ENCODE peak calls at places on chromosomes 5 and 9, in eight cellular contexts. L, H, R, S, O, W, I and Q are unnamed samples.

GRCh38 chr5:173535976-173536639 is 80.3 kb downstream of the BOD1 start:
- DNase-seq in L (peak), H (no peak), R (no peak), S (no peak), O (no peak), W (no peak), I (peak), Q (no peak)

GRCh38 chr5:136677219-136677618 is 311.9 kb upstream of the TRPC7 start:
- DNase-seq in L (peak), H (no peak), R (no peak), S (no peak), O (no peak), W (no peak), I (peak), Q (no peak)

GRCh38 chr5:58759745-58760144 is 176.9 kb downstream of the RAB3C start:
- DNase-seq in L (peak), H (no peak), R (no peak), S (no peak), O (no peak), W (peak), I (no peak), Q (peak)

GRCh38 chr9:121059998-121060636 is 10.0 kb upstream of the C5 start:
- DNase-seq in L (peak), H (peak), R (peak), S (no peak), O (no peak), W (peak), I (peak), Q (peak)

GRCh38 chr5:58071566-58071965 is 388.3 kb downstream of the PLK2 start:
- DNase-seq in L (no peak), H (no peak), R (no peak), S (no peak), O (no peak), W (no peak), I (no peak), Q (no peak)

GRCh38 chr9:132651259-132651658 is 18.5 kb downstream of the DDX31 start:
- DNase-seq in L (peak), H (peak), R (peak), S (no peak), O (no peak), W (peak), I (peak), Q (peak)

GRCh38 chr9:131020388-131020787 is 11.4 kb downstream of the LAMC3 start:
- DNase-seq in L (peak), H (no peak), R (no peak), S (no peak), O (no peak), W (no peak), I (peak), Q (no peak)

GRCh38 chr5:103469288-103470065 is 93.1 kb downstream of the NUDT12 start:
- DNase-seq in L (peak), H (no peak), R (no peak), S (no peak), O (no peak), W (no peak), I (peak), Q (no peak)

GRCh38 chr9:89863837-89864236 is 259.0 kb downstream of the GADD45G start:
- DNase-seq in L (no peak), H (peak), R (no peak), S (peak), O (no peak), W (peak), I (no peak), Q (no peak)

GRCh38 chr9:69121155-69122085 is 52.7 kb upstream of the TJP2 start:
- DNase-seq in L (peak), H (peak), R (peak), S (peak), O (peak), W (no peak), I (peak), Q (peak)

GRCh38 chr5:104016650-104017049 is 454.1 kb upstream of the NUDT12 start:
- DNase-seq in L (peak), H (no peak), R (no peak), S (no peak), O (no peak), W (no peak), I (peak), Q (no peak)

GRCh38 chr5:58582004-58582403 is 871 bp upstream of the RAB3C start:
- DNase-seq in L (no peak), H (peak), R (peak), S (peak), O (no peak), W (no peak), I (no peak), Q (peak)

GRCh38 chr9:77455312-77455927 is 192.7 kb downstream of the GNA14 start:
- DNase-seq in L (peak), H (peak), R (peak), S (no peak), O (no peak), W (peak), I (peak), Q (peak)

GRCh38 chr9:14221558-14221957 is 92.4 kb downstream of the NFIB start:
- DNase-seq in L (peak), H (no peak), R (no peak), S (no peak), O (no peak), W (no peak), I (peak), Q (no peak)

GRCh38 chr5:97042981-97043380 is 99.4 kb downstream of the LIX1 start:
- DNase-seq in L (no peak), H (no peak), R (no peak), S (no peak), O (no peak), W (no peak), I (no peak), Q (no peak)

GRCh38 chr9:74413876-74414275 is 83.3 kb upstream of the RORB start:
- DNase-seq in L (no peak), H (no peak), R (no peak), S (no peak), O (no peak), W (no peak), I (no peak), Q (no peak)

GRCh38 chr9:108052431-108053080 is 563.0 kb upstream of the KLF4 start:
- DNase-seq in L (no peak), H (no peak), R (no peak), S (no peak), O (no peak), W (no peak), I (peak), Q (no peak)

GRCh38 chr5:38479315-38479904 is 77.0 kb downstream of the LIFR start:
- DNase-seq in L (no peak), H (no peak), R (no peak), S (no peak), O (no peak), W (no peak), I (no peak), Q (no peak)

GRCh38 chr9:8960254-8960653 is 1160.7 kb upstream of the DMAC1 start:
- DNase-seq in L (no peak), H (no peak), R (no peak), S (no peak), O (no peak), W (no peak), I (no peak), Q (no peak)

GRCh38 chr9:98192503-98193335 is at the start of gene CORO2A:
- DNase-seq in L (peak), H (peak), R (peak), S (peak), O (peak), W (peak), I (peak), Q (peak)

GRCh38 chr5:175436403-175436802 is 7.6 kb downstream of the DRD1 start:
- DNase-seq in L (no peak), H (no peak), R (no peak), S (no peak), O (no peak), W (no peak), I (no peak), Q (no peak)

GRCh38 chr5:45484781-45485180 is 211.4 kb downstream of the HCN1 start:
- DNase-seq in L (no peak), H (no peak), R (no peak), S (no peak), O (no peak), W (no peak), I (no peak), Q (no peak)

GRCh38 chr9:83013261-83013610 is 49.7 kb downstream of the RASEF start:
- DNase-seq in L (peak), H (no peak), R (no peak), S (no peak), O (no peak), W (no peak), I (peak), Q (no peak)